ENCODE peak calls at places on chromosomes 12 and 14, in eight cellular contexts. S is ovary, Q is neural progenitor cell, K is right lobe of liver, B is fibroblast of lung, M is HCT116, C is colonic mucosa, J is pancreas. H is an unnamed sample.

GRCh38 chr12:46364777-46365580 is 7.6 kb downstream of the SLC38A2 start:
- DNase-seq in S (no peak), J (peak; percentile 58), C (peak; percentile 70), M (no peak), Q (no peak), K (no peak), B (peak; percentile 87), H (no peak)

GRCh38 chr14:103273145-103273846 is 60.7 kb upstream of the EIF5 start:
- DNase-seq in C (peak; percentile 45), J (peak; percentile 36), B (no peak), M (no peak), Q (no peak), K (no peak), S (peak; percentile 56), H (no peak)

GRCh38 chr12:19177754-19178153 is 48.2 kb downstream of the PLEKHA5 start:
- DNase-seq in C (no peak), M (no peak), S (no peak), Q (no peak), K (no peak), J (no peak), B (peak; percentile 57), H (no peak)

GRCh38 chr14:106518054-106518943 is 991.9 kb downstream of the TMEM121 start:
- DNase-seq in B (no peak), M (no peak), J (peak; percentile 29), S (no peak), K (peak; percentile 33), C (peak; percentile 52), Q (no peak), H (peak; percentile 72)

GRCh38 chr14:61838661-61839060 is 76.4 kb downstream of the SNAPC1 start:
- DNase-seq in K (no peak), J (no peak), M (no peak), B (no peak), C (no peak), Q (no peak), S (no peak), H (no peak)

GRCh38 chr14:91387996-91388395 is 29.6 kb downstream of the CCDC88C start:
- DNase-seq in C (no peak), M (no peak), B (no peak), Q (no peak), K (no peak), J (no peak), S (no peak), H (peak; percentile 42)

GRCh38 chr14:59583755-59584154 is 7.1 kb upstream of the CCDC175 start:
- DNase-seq in B (peak; percentile 68), K (no peak), S (no peak), M (no peak), J (no peak), Q (no peak), C (no peak), H (no peak)

GRCh38 chr12:107356266-107356936 is 263.1 kb upstream of the CRY1 start:
- DNase-seq in M (no peak), C (no peak), K (no peak), S (no peak), J (no peak), Q (no peak), B (peak; percentile 92), H (no peak)

GRCh38 chr14:53613404-53614253 is 343.0 kb downstream of the BMP4 start:
- DNase-seq in Q (peak; percentile 78), J (peak; percentile 69), M (peak; percentile 86), K (peak; percentile 53), S (no peak), C (peak; percentile 39), B (peak; percentile 71), H (no peak)

GRCh38 chr14:29858299-29858698 is 69.3 kb downstream of the PRKD1 start:
- DNase-seq in Q (no peak), J (no peak), B (no peak), S (no peak), C (no peak), K (no peak), M (no peak), H (no peak)

GRCh38 chr12:60872219-60872618 is 1276.4 kb downstream of the SLC16A7 start:
- DNase-seq in C (no peak), Q (no peak), M (no peak), B (no peak), K (no peak), S (no peak), J (no peak), H (peak; percentile 39)

GRCh38 chr14:79510659-79511058 is 700.6 kb downstream of the DIO2 start:
- DNase-seq in J (no peak), Q (no peak), B (peak; percentile 87), M (no peak), C (no peak), K (no peak), S (no peak), H (no peak)

GRCh38 chr14:85428926-85429325 is 101.0 kb upstream of the FLRT2 start:
- DNase-seq in S (no peak), M (no peak), C (no peak), B (no peak), Q (no peak), J (no peak), K (no peak), H (no peak)

GRCh38 chr12:130053641-130054040 is 108.6 kb upstream of the FZD10 start:
- DNase-seq in M (no peak), J (no peak), K (no peak), S (no peak), B (no peak), C (no peak), Q (peak; percentile 70), H (no peak)

GRCh38 chr14:34522496-34522895 is 17.0 kb downstream of the EAPP start:
- DNase-seq in B (no peak), Q (no peak), S (no peak), J (no peak), C (peak; percentile 50), M (no peak), K (no peak), H (no peak)

GRCh38 chr12:49338830-49339463 is 2.0 kb upstream of the C1QL4 start:
- DNase-seq in S (no peak), J (no peak), C (no peak), B (no peak), M (no peak), K (no peak), Q (no peak), H (no peak)

GRCh38 chr12:51351913-51352532 is 5.5 kb upstream of the CELA1 start:
- DNase-seq in M (peak; percentile 27), K (peak; percentile 30), Q (peak; percentile 91), B (peak; percentile 49), S (no peak), J (peak; percentile 68), C (peak; percentile 52), H (peak; percentile 49)

GRCh38 chr14:64187331-64187730 is 106.8 kb downstream of the ESR2 start:
- DNase-seq in C (no peak), S (no peak), M (no peak), B (no peak), K (no peak), Q (no peak), J (no peak), H (no peak)

GRCh38 chr12:125065753-125066570 is 727 bp downstream of the AACS start:
- DNase-seq in Q (no peak), B (no peak), J (no peak), K (no peak), S (no peak), M (no peak), C (peak; percentile 25), H (no peak)

GRCh38 chr12:125061229-125061628 is 4.0 kb upstream of the AACS start:
- DNase-seq in B (no peak), S (no peak), J (no peak), Q (no peak), M (no peak), C (no peak), K (no peak), H (no peak)

GRCh38 chr12:125068391-125068790 is 3.2 kb downstream of the AACS start:
- DNase-seq in S (no peak), J (no peak), M (no peak), C (no peak), Q (no peak), K (no peak), B (no peak), H (no peak)

GRCh38 chr12:125064492-125064891 is 743 bp upstream of the AACS start:
- DNase-seq in B (no peak), Q (no peak), C (no peak), M (no peak), J (no peak), K (no peak), S (no peak), H (no peak)

DNA sequence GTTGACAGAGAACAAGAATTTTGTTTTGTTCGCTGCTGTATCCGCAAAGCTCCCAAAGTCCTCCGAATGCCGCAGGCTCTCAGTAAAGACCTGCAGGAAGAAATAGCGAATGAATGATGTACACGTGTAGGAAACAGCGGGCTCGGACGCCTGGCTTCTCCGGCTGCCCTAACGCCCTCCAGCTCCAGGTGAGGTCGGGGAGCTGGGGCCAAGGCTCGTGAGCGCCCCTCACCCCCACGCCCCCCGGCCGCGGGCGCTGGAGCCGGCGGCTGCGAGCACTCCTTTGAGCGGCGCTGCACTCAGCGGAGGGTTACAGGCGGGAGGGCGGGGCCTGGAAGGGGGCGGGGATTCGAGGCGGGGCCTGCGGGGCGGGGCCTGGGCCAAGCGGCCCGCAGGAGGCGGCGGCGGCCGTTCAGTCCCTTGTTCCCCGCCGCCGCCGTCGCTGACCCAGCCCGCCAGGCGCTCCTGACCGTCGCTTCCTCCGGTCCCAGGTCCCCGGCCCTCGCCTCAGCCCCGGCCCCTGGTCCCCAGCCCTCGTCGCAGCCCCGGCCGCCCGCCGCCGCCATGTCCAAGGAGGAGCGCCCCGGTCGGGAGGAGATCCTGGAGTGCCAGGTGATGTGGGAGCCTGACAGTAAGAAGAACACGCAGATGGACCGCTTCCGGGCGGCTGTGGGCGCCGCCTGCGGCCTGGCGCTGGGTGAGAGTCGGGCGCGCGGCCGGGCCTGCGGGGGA is at the start of gene AACS:
- DNase-seq in S (peak; percentile 86), Q (peak; percentile 94), B (peak; percentile 73), K (peak; percentile 87), M (peak; percentile 45), C (peak; percentile 87), J (peak; percentile 84), H (peak; percentile 83)
- H3K27ac ChIP-seq in S (peak within 1 kb of the TSS; percentile 18), Q (no peak within 1 kb of the TSS), B (peak within 1 kb of the TSS; percentile 71), K (no peak within 1 kb of the TSS), M (peak within 1 kb of the TSS; percentile 47), C (peak within 1 kb of the TSS; percentile 65), J (peak within 1 kb of the TSS; percentile 62), H (peak within 1 kb of the TSS; percentile 72)

GRCh38 chr12:68612245-68612644 is 1.5 kb downstream of the RAP1B start:
- DNase-seq in K (no peak), Q (no peak), C (peak; percentile 42), M (no peak), S (no peak), J (no peak), B (peak; percentile 48), H (no peak)
- H3K4me1 ChIP-seq in K (no peaks in the 10 kb centered on the region), Q (peaks cover 42% of the 10 kb centered on the region), C (peaks cover 15% of the 10 kb centered on the region), M (peaks cover 26% of the 10 kb centered on the region), S (peaks cover 8% of the 10 kb centered on the region), J (peaks cover 26% of the 10 kb centered on the region), B (peaks cover 6% of the 10 kb centered on the region), H (peaks cover 61% of the 10 kb centered on the region)

GRCh38 chr12:73110816-73111215 is 838.6 kb downstream of the TRHDE start:
- DNase-seq in M (no peak), S (no peak), B (no peak), Q (no peak), C (no peak), J (no peak), K (no peak), H (no peak)
- H3K27ac ChIP-seq in M (no peak overlapping the region), S (no peak overlapping the region), B (no peak overlapping the region), Q (no peak overlapping the region), C (no peak overlapping the region), J (no peak overlapping the region), K (no peak overlapping the region), H (no peak overlapping the region)

GRCh38 chr12:103805961-103806360 is 35.1 kb downstream of the NT5DC3 start:
- DNase-seq in S (no peak), C (no peak), M (no peak), Q (no peak), B (no peak), K (no peak), J (no peak), H (no peak)
- H3K4me1 ChIP-seq in S (peaks cover 7% of the 10 kb centered on the region), C (no peaks in the 10 kb centered on the region), M (peaks cover 66% of the 10 kb centered on the region), Q (no peaks in the 10 kb centered on the region), B (peaks cover 15% of the 10 kb centered on the region), K (no peaks in the 10 kb centered on the region), J (peaks cover 12% of the 10 kb centered on the region), H (peaks cover 31% of the 10 kb centered on the region)

GRCh38 chr14:100565650-100566049 is 21.6 kb downstream of the BEGAIN start:
- DNase-seq in M (no peak), J (no peak), K (no peak), C (no peak), Q (no peak), S (no peak), B (no peak), H (no peak)
- H3K27ac ChIP-seq in M (no peak overlapping the region), J (peak overlapping the region; percentile 43), K (no peak overlapping the region), C (no peak overlapping the region), Q (no peak overlapping the region), S (no peak overlapping the region), B (no peak overlapping the region), H (no peak overlapping the region)

H was measured in lower lobe of right lung.